ENCODE peak calls at places on chromosomes 13 and 19, in nine cellular contexts. I, Z, G, F, X, R, B, H and J are unnamed samples.

GRCh38 chr19:18286973-18287635 is 5.7 kb upstream of the JUND start:
- DNase-seq in R (no peak), G (no peak), Z (no peak), X (no peak), H (no peak), B (no peak), I (no peak), F (no peak), J (no peak)

GRCh38 chr19:4379383-4380253 is 20.7 kb downstream of the SH3GL1 start:
- DNase-seq in F (peak; percentile 88), R (no peak), I (no peak), B (peak; percentile 87), G (no peak), H (peak; percentile 80), Z (no peak), X (no peak), J (peak; percentile 86)

GRCh38 chr19:40742477-40742876 is 7.8 kb downstream of the ACTMAP start:
- DNase-seq in I (no peak), F (no peak), B (no peak), R (no peak), X (no peak), G (no peak), H (peak; percentile 58), Z (no peak), J (no peak)

GRCh38 chr19:11451327-11451941 is 16.0 kb downstream of the PRKCSH start:
- DNase-seq in B (no peak), R (no peak), X (no peak), H (no peak), F (no peak), I (no peak), Z (no peak), G (no peak), J (no peak)

GRCh38 chr13:113928701-113929627 is 44.9 kb downstream of the C13orf46 start:
- DNase-seq in Z (no peak), G (peak; percentile 91), R (peak; percentile 46), I (peak; percentile 90), X (no peak), F (peak; percentile 66), B (peak; percentile 68), H (peak; percentile 74), J (peak; percentile 45)

GRCh38 chr19:7883796-7884570 is 4.3 kb upstream of the LRRC8E start:
- DNase-seq in I (no peak), X (no peak), F (no peak), G (no peak), Z (no peak), B (no peak), H (no peak), R (no peak), J (no peak)

GRCh38 chr19:6800991-6801396 is 28.5 kb downstream of the VAV1 start:
- DNase-seq in F (no peak), G (no peak), R (no peak), H (no peak), I (no peak), B (no peak), X (no peak), Z (no peak), J (no peak)

GRCh38 chr19:28168557-28168956 is 1044.4 kb downstream of the UQCRFS1 start:
- DNase-seq in H (no peak), G (no peak), I (no peak), R (no peak), F (no peak), Z (no peak), B (no peak), X (no peak), J (no peak)

GRCh38 chr13:41554626-41555386 is 97.5 kb downstream of the RGCC start:
- DNase-seq in I (no peak), H (no peak), X (no peak), B (peak; percentile 81), R (no peak), G (no peak), Z (no peak), F (no peak), J (no peak)

GRCh38 chr13:46778879-46779278 is 18.1 kb downstream of the ESD start:
- DNase-seq in G (no peak), F (no peak), I (no peak), B (no peak), X (no peak), H (no peak), Z (no peak), R (no peak), J (no peak)

GRCh38 chr13:99689955-99690354 is 188.7 kb downstream of the TM9SF2 start:
- DNase-seq in I (no peak), H (no peak), F (no peak), X (no peak), B (no peak), R (no peak), Z (no peak), G (no peak), J (no peak)

GRCh38 chr19:56750658-56751057 is 79.1 kb upstream of the ZNF835 start:
- DNase-seq in I (no peak), G (no peak), Z (peak; percentile 57), F (no peak), R (no peak), H (no peak), B (no peak), X (no peak), J (no peak)

GRCh38 chr19:56751078-56751489 is 79.5 kb upstream of the ZNF835 start:
- DNase-seq in X (no peak), Z (peak; percentile 85), H (no peak), B (no peak), G (no peak), I (no peak), F (no peak), R (no peak), J (no peak)

GRCh38 chr19:56740478-56740877 is 68.9 kb upstream of the ZNF835 start:
- DNase-seq in B (no peak), Z (no peak), R (no peak), X (no peak), F (no peak), H (no peak), I (no peak), G (no peak), J (no peak)

GRCh38 chr19:56748443-56748842 is 76.9 kb upstream of the ZNF835 start:
- DNase-seq in F (no peak), I (no peak), R (no peak), X (no peak), G (no peak), Z (peak; percentile 75), H (no peak), B (no peak), J (no peak)

GRCh38 chr19:56746367-56746766 is 74.8 kb upstream of the ZNF835 start:
- DNase-seq in I (no peak), G (no peak), Z (peak; percentile 64), H (no peak), B (no peak), R (no peak), X (no peak), F (no peak), J (no peak)
- H3K9me3 ChIP-seq in I (no peaks in the 10 kb centered on the region), G (peaks cover 2% of the 10 kb centered on the region), Z (no peaks in the 10 kb centered on the region), H (no peaks in the 10 kb centered on the region), B (no peaks in the 10 kb centered on the region), R (peaks cover 42% of the 10 kb centered on the region), X (peaks cover 11% of the 10 kb centered on the region), F (no peaks in the 10 kb centered on the region), J (no peaks in the 10 kb centered on the region)

GRCh38 chr19:36849701-36850645 is 703 bp upstream of the ZNF345 start:
- DNase-seq in X (peak; percentile 80), R (peak; percentile 67), I (peak; percentile 91), G (peak; percentile 97), F (peak; percentile 95), H (peak; percentile 87), B (peak; percentile 98), Z (peak; percentile 95), J (peak; percentile 96)

GRCh38 chr19:36850646-36851442 is at the start of gene ZNF345:
- DNase-seq in Z (peak; percentile 96), X (peak; percentile 73), R (peak; percentile 86), F (peak; percentile 93), G (peak; percentile 94), I (peak; percentile 90), B (peak; percentile 94), H (peak; percentile 83), J (peak; percentile 92)

GRCh38 chr19:36851898-36852297 is 1.2 kb downstream of the ZNF345 start:
- DNase-seq in G (no peak), B (no peak), H (no peak), X (no peak), I (no peak), F (no peak), R (no peak), Z (no peak), J (no peak)

DNA sequence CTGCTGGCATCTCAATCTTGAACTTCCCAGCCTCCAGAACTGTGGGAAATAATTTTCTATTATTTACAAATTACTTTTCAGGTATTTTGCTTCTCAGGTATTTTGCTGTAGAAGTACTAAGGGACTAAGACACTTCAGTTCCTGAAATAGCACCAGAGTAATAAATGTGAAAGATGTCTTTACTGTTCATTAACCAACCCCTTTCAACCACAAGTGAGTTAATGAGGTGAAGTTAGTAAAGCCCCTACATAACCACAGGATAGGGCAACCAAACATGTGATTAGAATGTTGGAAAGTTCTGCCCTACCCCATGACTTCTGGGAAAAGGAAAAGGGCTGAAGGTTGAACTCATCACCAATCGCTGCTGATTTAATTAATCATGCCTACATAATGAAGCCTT is 2.7 kb upstream of the ZNF345 start:
- DNase-seq in G (no peak), H (no peak), R (no peak), B (no peak), X (no peak), F (no peak), I (no peak), Z (no peak), J (no peak)
- H3K9me3 ChIP-seq in G (no peaks in the 10 kb centered on the region), H (no peaks in the 10 kb centered on the region), R (peaks cover 33% of the 10 kb centered on the region), B (no peaks in the 10 kb centered on the region), X (peaks cover 5% of the 10 kb centered on the region), F (peaks cover 6% of the 10 kb centered on the region), I (no peaks in the 10 kb centered on the region), Z (no peaks in the 10 kb centered on the region), J (peaks cover 43% of the 10 kb centered on the region)

GRCh38 chr13:106997696-106998095 is 429.8 kb upstream of the ARGLU1 start:
- DNase-seq in Z (no peak), F (no peak), B (no peak), G (no peak), R (no peak), I (no peak), X (no peak), H (no peak), J (no peak)
- H3K9me3 ChIP-seq in Z (no peaks in the 10 kb centered on the region), F (no peaks in the 10 kb centered on the region), B (no peaks in the 10 kb centered on the region), G (no peaks in the 10 kb centered on the region), R (no peaks in the 10 kb centered on the region), I (no peaks in the 10 kb centered on the region), X (no peaks in the 10 kb centered on the region), H (no peaks in the 10 kb centered on the region), J (no peaks in the 10 kb centered on the region)

GRCh38 chr19:51815038-51815437 is 20.1 kb downstream of the FPR3 start:
- DNase-seq in R (no peak), X (no peak), B (no peak), G (no peak), H (no peak), I (no peak), F (no peak), Z (no peak), J (no peak)

GRCh38 chr19:51821921-51822716 is 27.2 kb downstream of the FPR3 start:
- DNase-seq in Z (no peak), B (no peak), X (no peak), F (no peak), G (no peak), I (no peak), H (no peak), R (no peak), J (no peak)

GRCh38 chr19:51824603-51825002 is 29.6 kb downstream of the FPR3 start:
- DNase-seq in B (no peak), Z (no peak), G (no peak), X (no peak), H (no peak), I (no peak), R (no peak), F (no peak), J (no peak)

GRCh38 chr19:51821511-51821910 is 26.6 kb downstream of the FPR3 start:
- DNase-seq in X (no peak), H (no peak), Z (no peak), R (no peak), G (no peak), B (no peak), F (no peak), I (no peak), J (no peak)

GRCh38 chr19:51820821-51821446 is 26.0 kb downstream of the FPR3 start:
- DNase-seq in B (no peak), Z (no peak), G (no peak), X (no peak), R (no peak), H (no peak), F (no peak), I (no peak), J (no peak)
- H3K9me3 ChIP-seq in B (no peaks in the 10 kb centered on the region), Z (no peaks in the 10 kb centered on the region), G (no peaks in the 10 kb centered on the region), X (peaks cover 22% of the 10 kb centered on the region), R (peaks cover 6% of the 10 kb centered on the region), H (no peaks in the 10 kb centered on the region), F (no peaks in the 10 kb centered on the region), I (no peaks in the 10 kb centered on the region), J (peaks cover 7% of the 10 kb centered on the region)